ENCODE peak calls at places on chromosomes 5 and 9, in four cellular contexts. R is SK-N-SH, V is HepG2, J is H1. M is an unnamed sample.

GRCh38 chr5:73624888-73625287 is 1.1 kb upstream of the ARHGEF28 start:
- DNase-seq in J (no peak), V (no peak), R (no peak), M (no peak)

GRCh38 chr5:34044950-34045525 is 2.0 kb upstream of the C1QTNF3 start:
- DNase-seq in R (no peak), V (no peak), J (no peak), M (no peak)

GRCh38 chr9:134055981-134056461 is 11.8 kb downstream of the BRD3 start:
- DNase-seq in R (peak; percentile 61), J (no peak), V (no peak), M (no peak)

GRCh38 chr9:133476531-133476930 is 2.4 kb downstream of the SLC2A6 start:
- DNase-seq in J (no peak), R (no peak), V (no peak), M (no peak)

GRCh38 chr9:94921656-94922055 is 195.2 kb downstream of the AOPEP start:
- DNase-seq in R (no peak), J (no peak), V (no peak), M (no peak)

GRCh38 chr5:36502608-36503007 is 103.8 kb upstream of the SLC1A3 start:
- DNase-seq in J (no peak), V (no peak), R (no peak), M (no peak)

GRCh38 chr9:134689320-134690181 is 47.9 kb downstream of the COL5A1 start:
- DNase-seq in V (peak; percentile 10), J (peak; percentile 21), R (peak; percentile 88), M (peak; percentile 29)

GRCh38 chr5:72152506-72152905 is 45.2 kb downstream of the MAP1B start:
- DNase-seq in V (no peak), R (no peak), J (no peak), M (no peak)

GRCh38 chr9:76704601-76705204 is 59.5 kb upstream of the PCA3 start:
- DNase-seq in V (peak; percentile 58), R (peak; percentile 39), J (peak; percentile 7), M (peak; percentile 80)

GRCh38 chr9:137720571-137721110 is 101.8 kb downstream of the EHMT1 start:
- DNase-seq in R (no peak), V (no peak), J (no peak), M (no peak)

GRCh38 chr9:135091545-135091944 is 4.1 kb downstream of the OLFM1 start:
- DNase-seq in V (no peak), R (no peak), J (no peak), M (no peak)

GRCh38 chr9:127847155-127847463 is 7.3 kb downstream of the ENG start:
- DNase-seq in J (no peak), V (no peak), R (no peak), M (no peak)

GRCh38 chr5:180643191-180643851 is 6.1 kb downstream of the FLT4 start:
- DNase-seq in J (no peak), R (peak; percentile 45), V (no peak), M (no peak)

GRCh38 chr9:84339951-84340350 is 607 bp downstream of the SLC28A3 start:
- DNase-seq in J (no peak), V (no peak), R (no peak), M (no peak)

GRCh38 chr5:56259002-56259511 is 25.9 kb upstream of the ANKRD55 start:
- DNase-seq in V (peak; percentile 63), J (no peak), R (no peak), M (no peak)

GRCh38 chr5:122076669-122077450 is 1.2 kb downstream of the LOX start:
- DNase-seq in R (peak; percentile 74), J (no peak), V (peak; percentile 70), M (no peak)

GRCh38 chr5:151041577-151042268 is 21.3 kb downstream of the GPX3 start:
- DNase-seq in J (no peak), R (no peak), V (no peak), M (no peak)

GRCh38 chr5:27318701-27319100 is 280.3 kb upstream of the CDH9 start:
- DNase-seq in J (no peak), R (no peak), V (no peak), M (no peak)

GRCh38 chr9:134358026-134358967 is 32.0 kb downstream of the RXRA start:
- DNase-seq in R (peak; percentile 74), J (no peak), V (no peak), M (no peak)

GRCh38 chr9:73541923-73542322 is 390.3 kb downstream of the ANXA1 start:
- DNase-seq in R (no peak), V (no peak), J (no peak), M (no peak)
- H2AFZ ChIP-seq in R (no peak overlapping the region), V (no peak overlapping the region), J (no peak overlapping the region), M (no peak overlapping the region)

DNA sequence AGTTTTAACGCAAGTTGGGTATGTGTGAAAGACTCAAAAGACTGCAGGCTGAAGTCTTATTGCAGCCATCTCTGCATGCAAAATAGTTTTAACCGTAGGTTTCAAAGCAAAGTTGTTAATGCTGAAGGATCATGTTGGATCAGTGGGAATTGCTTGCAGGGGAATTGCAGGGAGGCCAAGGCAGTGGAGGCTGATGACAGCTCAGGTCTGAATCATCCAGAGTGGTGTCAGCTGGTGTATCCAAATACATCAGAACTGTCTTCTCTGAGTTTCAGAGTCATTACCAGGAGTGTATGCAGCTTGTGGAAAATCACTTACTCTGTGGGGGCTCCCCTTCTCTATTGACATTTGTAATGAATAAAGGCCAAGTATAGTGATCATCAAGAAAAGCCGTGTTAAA is 435.7 kb downstream of the SH3GL2 start:
- DNase-seq in V (no peak), R (no peak), J (no peak), M (no peak)
- TF ChIP-seq RAD21 in V (no peak), R (no peak), J (no peak), M (no peak)

DNA sequence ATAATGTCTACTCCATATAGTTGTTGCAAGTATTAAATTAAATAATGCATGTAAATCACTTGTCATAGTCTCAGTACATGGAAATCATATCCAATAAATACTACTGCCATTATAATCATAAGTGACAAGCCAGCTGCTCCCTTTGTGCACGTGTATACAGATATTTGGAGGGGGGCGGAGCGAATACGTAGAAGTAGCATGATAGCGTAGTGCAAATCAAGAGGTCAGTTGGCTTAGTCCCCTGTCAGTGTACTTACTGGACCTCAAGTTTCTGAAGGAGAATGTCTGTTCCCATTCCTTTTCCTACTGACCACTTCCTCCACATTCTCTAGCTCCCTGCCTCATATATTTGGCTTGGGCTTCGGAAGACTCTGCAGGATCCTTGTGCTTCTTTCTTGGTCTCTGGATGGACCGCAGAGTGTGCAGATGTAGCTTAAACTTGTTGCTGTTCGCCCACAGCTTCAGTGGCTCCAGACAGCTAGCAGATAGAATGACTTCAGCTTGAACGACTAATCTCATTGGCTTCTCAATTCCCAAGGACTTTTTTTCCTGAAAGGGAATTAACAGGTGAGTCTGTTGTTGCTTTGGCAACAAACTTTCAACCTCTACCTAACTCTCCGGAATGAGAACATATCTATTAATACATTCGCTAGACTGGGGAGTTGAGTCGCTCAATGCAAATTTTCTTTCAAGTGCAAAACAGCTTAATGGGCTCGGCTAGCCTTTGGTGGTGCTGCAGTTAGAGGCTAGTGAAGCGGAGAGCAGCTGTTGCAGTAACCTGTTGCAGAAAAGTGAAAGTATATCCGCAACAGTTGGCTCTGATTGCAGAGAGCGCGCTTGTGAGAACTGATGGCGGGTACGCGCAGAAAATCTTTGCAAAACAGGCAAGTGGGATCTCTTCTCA is at the start of gene PCDHB1:
- DNase-seq in J (no peak), R (peak; percentile 12), V (no peak), M (no peak)
- TF ChIP-seq JUND in J (no peak), R (no peak), V (no peak), M (no peak)

DNA sequence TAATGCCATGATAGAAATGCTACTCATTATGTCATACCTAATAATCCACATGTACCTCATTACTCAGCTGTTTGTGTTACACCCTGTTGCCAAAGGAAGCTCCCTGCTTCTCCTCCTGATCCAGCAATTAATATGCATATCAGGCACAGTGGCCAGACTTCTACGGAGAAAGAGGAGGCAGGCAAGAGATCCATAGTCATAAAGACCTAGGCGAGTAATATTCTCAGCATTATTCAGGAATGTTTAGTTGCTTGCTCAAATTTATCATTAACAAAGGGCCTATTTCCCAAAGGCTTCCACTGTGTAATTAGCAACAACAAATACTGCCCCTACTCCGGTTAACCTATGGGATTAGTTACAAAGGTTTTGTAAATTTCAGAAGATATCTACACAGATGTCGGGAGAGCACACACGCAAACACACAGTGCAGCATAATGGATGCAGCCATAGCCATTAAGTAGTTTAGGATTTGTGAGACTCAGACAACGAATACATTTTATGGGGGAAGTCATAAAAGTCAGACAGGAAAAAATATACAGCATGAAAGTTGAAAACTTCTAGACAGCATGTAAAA is 192.6 kb downstream of the EFNA5 start:
- DNase-seq in R (no peak), V (no peak), J (no peak), M (no peak)
- H2AFZ ChIP-seq in R (no peak overlapping the region), V (no peak overlapping the region), J (no peak overlapping the region), M (no peak overlapping the region)

GRCh38 chr9:107739601-107740082 is 250.1 kb upstream of the KLF4 start:
- DNase-seq in J (no peak), R (no peak), V (no peak), M (no peak)
- TF ChIP-seq RAD21 in J (no peak), R (no peak), V (no peak), M (no peak)

M was measured in HCT116.